ENCODE peak calls at places on chromosomes 13 and 19, in six cellular contexts. Y, G, O, C, S and P are unnamed samples.

GRCh38 chr13:42279986-42280385 is 8.0 kb downstream of the AKAP11 start:
- DNase-seq in Y (no peak), G (no peak), O (no peak), C (no peak), S (no peak), P (no peak)

GRCh38 chr19:872266-872951 is 12.9 kb downstream of the CFD start:
- DNase-seq in Y (peak), G (peak), O (no peak), C (peak), S (peak), P (peak)

GRCh38 chr19:17049711-17050280 is 23.2 kb upstream of the CPAMD8 start:
- DNase-seq in Y (no peak), G (no peak), O (no peak), C (no peak), S (peak), P (no peak)

GRCh38 chr13:107209811-107210210 is 641.9 kb upstream of the ARGLU1 start:
- DNase-seq in Y (no peak), G (no peak), O (peak), C (no peak), S (peak), P (no peak)

GRCh38 chr13:111533900-111534645 is 213.6 kb downstream of the TEX29 start:
- DNase-seq in Y (no peak), G (no peak), O (peak), C (no peak), S (no peak), P (no peak)

GRCh38 chr13:94711561-94712286 is 621 bp downstream of the SOX21 start:
- DNase-seq in Y (no peak), G (no peak), O (peak), C (peak), S (peak), P (peak)

GRCh38 chr13:32305646-32306045 is 9.5 kb downstream of the ZAR1L start:
- DNase-seq in Y (no peak), G (no peak), O (no peak), C (no peak), S (no peak), P (no peak)

GRCh38 chr19:49890349-49891311 is 6.1 kb downstream of the IL4I1 start:
- DNase-seq in Y (peak), G (peak), O (peak), C (no peak), S (no peak), P (no peak)

GRCh38 chr19:28472843-28473242 is 740.1 kb downstream of the UQCRFS1 start:
- DNase-seq in Y (no peak), G (no peak), O (no peak), C (no peak), S (peak), P (no peak)

GRCh38 chr19:46287585-46287984 is 9.3 kb upstream of the HIF3A start:
- DNase-seq in Y (no peak), G (no peak), O (no peak), C (no peak), S (peak), P (no peak)

GRCh38 chr13:77289844-77290243 is 37.0 kb downstream of the MYCBP2 start:
- DNase-seq in Y (no peak), G (no peak), O (no peak), C (no peak), S (no peak), P (no peak)

GRCh38 chr19:19362075-19362474 is 41.4 kb downstream of the MAU2 start:
- DNase-seq in Y (no peak), G (no peak), O (no peak), C (no peak), S (no peak), P (no peak)

GRCh38 chr19:491146-491741 is 5.0 kb upstream of the MADCAM1 start:
- DNase-seq in Y (no peak), G (no peak), O (no peak), C (peak), S (no peak), P (no peak)

GRCh38 chr13:44362394-44363040 is 11.1 kb upstream of the SERP2 start:
- DNase-seq in Y (no peak), G (no peak), O (no peak), C (no peak), S (peak), P (no peak)

GRCh38 chr13:42865703-42866102 is 84.3 kb downstream of the FAM216B start:
- DNase-seq in Y (no peak), G (no peak), O (no peak), C (no peak), S (peak), P (no peak)

GRCh38 chr13:110944121-110944967 is 29.5 kb upstream of the ANKRD10 start:
- DNase-seq in Y (no peak), G (no peak), O (peak), C (no peak), S (peak), P (peak)

GRCh38 chr19:10339380-10339960 is at the start of gene ICAM3:
- DNase-seq in Y (peak), G (peak), O (no peak), C (no peak), S (no peak), P (no peak)

GRCh38 chr19:48777720-48778119 is 22.4 kb downstream of the FGF21 start:
- DNase-seq in Y (no peak), G (no peak), O (no peak), C (no peak), S (no peak), P (no peak)

GRCh38 chr13:44140146-44140545 is 233.5 kb upstream of the SERP2 start:
- DNase-seq in Y (no peak), G (no peak), O (peak), C (no peak), S (no peak), P (no peak)

GRCh38 chr19:43809762-43810696 is 7.8 kb upstream of the LYPD5 start:
- DNase-seq in Y (no peak), G (no peak), O (peak), C (no peak), S (peak), P (peak)

GRCh38 chr13:112885782-112886268 is 83.2 kb upstream of the MCF2L start:
- DNase-seq in Y (no peak), G (no peak), O (peak), C (peak), S (peak), P (peak)